ENCODE peak calls at places on chromosomes 6 and 20, in seven cellular contexts. X, J, G, E, C, I and T are unnamed samples.

GRCh38 chr6:2817778-2818443 is 23.8 kb downstream of the SERPINB1 start:
- DNase-seq in X (no peak), J (no peak), G (no peak), E (peak; percentile 61), C (no peak), I (no peak), T (no peak)

GRCh38 chr6:135280375-135281136 is 99.4 kb downstream of the MYB start:
- DNase-seq in X (no peak), J (no peak), G (peak; percentile 28), E (peak; percentile 70), C (no peak), I (peak; percentile 24), T (no peak)

GRCh38 chr20:43915209-43916072 is 789 bp downstream of the TOX2 start:
- DNase-seq in X (peak; percentile 19), J (peak; percentile 43), G (no peak), E (peak; percentile 23), C (no peak), I (no peak), T (no peak)

GRCh38 chr20:50325215-50325614 is 134.6 kb downstream of the CEBPB start:
- DNase-seq in X (no peak), J (no peak), G (no peak), E (no peak), C (peak; percentile 2), I (no peak), T (no peak)

GRCh38 chr6:167113047-167113446 is 9.8 kb upstream of the CCR6 start:
- DNase-seq in X (no peak), J (no peak), G (no peak), E (no peak), C (no peak), I (no peak), T (no peak)

GRCh38 chr6:26065952-26066380 is 21.3 kb upstream of the HFE start:
- DNase-seq in X (peak; percentile 33), J (peak; percentile 44), G (peak; percentile 73), E (peak; percentile 82), C (no peak), I (peak; percentile 77), T (no peak)

GRCh38 chr20:18431206-18431605 is 35.6 kb downstream of the DZANK1 start:
- DNase-seq in X (no peak), J (no peak), G (no peak), E (no peak), C (no peak), I (no peak), T (no peak)

GRCh38 chr6:27433714-27434113 is 39.2 kb downstream of the ZNF184 start:
- DNase-seq in X (no peak), J (no peak), G (no peak), E (no peak), C (no peak), I (no peak), T (no peak)

GRCh38 chr6:111015656-111016190 is 33.9 kb downstream of the RPF2 start:
- DNase-seq in X (no peak), J (no peak), G (no peak), E (no peak), C (no peak), I (no peak), T (no peak)

GRCh38 chr6:115613488-115613887 is 447.2 kb downstream of the FRK start:
- DNase-seq in X (no peak), J (no peak), G (peak; percentile 91), E (peak; percentile 94), C (no peak), I (no peak), T (no peak)

GRCh38 chr20:407953-408842 is at the start of gene RBCK1:
- DNase-seq in X (peak; percentile 72), J (peak; percentile 77), G (peak; percentile 77), E (peak; percentile 72), C (peak; percentile 16), I (peak; percentile 69), T (peak; percentile 89)

GRCh38 chr6:154786144-154786868 is 53.1 kb downstream of the SCAF8 start:
- DNase-seq in X (no peak), J (no peak), G (no peak), E (no peak), C (no peak), I (no peak), T (no peak)

GRCh38 chr6:136763716-136764521 is 28.4 kb downstream of the MAP3K5 start:
- DNase-seq in X (no peak), J (no peak), G (no peak), E (no peak), C (no peak), I (no peak), T (no peak)

GRCh38 chr6:26349964-26350857 is 14.8 kb upstream of the BTN3A2 start:
- DNase-seq in X (no peak), J (no peak), G (no peak), E (no peak), C (no peak), I (no peak), T (no peak)

GRCh38 chr6:160348552-160349441 is 619 bp downstream of the SLC22A3 start:
- DNase-seq in X (peak; percentile 36), J (peak; percentile 55), G (peak; percentile 9), E (no peak), C (no peak), I (no peak), T (peak; percentile 31)

GRCh38 chr6:8588176-8588575 is 152.8 kb upstream of the SLC35B3 start:
- DNase-seq in X (no peak), J (no peak), G (no peak), E (no peak), C (no peak), I (no peak), T (no peak)

GRCh38 chr6:8589941-8590676 is 154.8 kb upstream of the SLC35B3 start:
- DNase-seq in X (no peak), J (peak; percentile 12), G (no peak), E (no peak), C (no peak), I (no peak), T (no peak)
- TF ChIP-seq CTCF in X (peak; percentile 22), J (no peak), G (no peak), E (no peak), C (no peak), I (no peak), T (no peak)

GRCh38 chr20:53382263-53382844 is 211.3 kb downstream of the ZNF217 start:
- DNase-seq in X (no peak), J (no peak), G (no peak), E (no peak), C (no peak), I (no peak), T (no peak)

GRCh38 chr20:53386186-53386681 is 207.4 kb downstream of the ZNF217 start:
- DNase-seq in X (no peak), J (no peak), G (no peak), E (no peak), C (no peak), I (no peak), T (no peak)

GRCh38 chr20:53376021-53376420 is 217.6 kb downstream of the ZNF217 start:
- DNase-seq in X (no peak), J (no peak), G (no peak), E (no peak), C (no peak), I (no peak), T (no peak)

GRCh38 chr20:53384392-53384791 is 209.2 kb downstream of the ZNF217 start:
- DNase-seq in X (no peak), J (no peak), G (no peak), E (no peak), C (no peak), I (no peak), T (no peak)

DNA sequence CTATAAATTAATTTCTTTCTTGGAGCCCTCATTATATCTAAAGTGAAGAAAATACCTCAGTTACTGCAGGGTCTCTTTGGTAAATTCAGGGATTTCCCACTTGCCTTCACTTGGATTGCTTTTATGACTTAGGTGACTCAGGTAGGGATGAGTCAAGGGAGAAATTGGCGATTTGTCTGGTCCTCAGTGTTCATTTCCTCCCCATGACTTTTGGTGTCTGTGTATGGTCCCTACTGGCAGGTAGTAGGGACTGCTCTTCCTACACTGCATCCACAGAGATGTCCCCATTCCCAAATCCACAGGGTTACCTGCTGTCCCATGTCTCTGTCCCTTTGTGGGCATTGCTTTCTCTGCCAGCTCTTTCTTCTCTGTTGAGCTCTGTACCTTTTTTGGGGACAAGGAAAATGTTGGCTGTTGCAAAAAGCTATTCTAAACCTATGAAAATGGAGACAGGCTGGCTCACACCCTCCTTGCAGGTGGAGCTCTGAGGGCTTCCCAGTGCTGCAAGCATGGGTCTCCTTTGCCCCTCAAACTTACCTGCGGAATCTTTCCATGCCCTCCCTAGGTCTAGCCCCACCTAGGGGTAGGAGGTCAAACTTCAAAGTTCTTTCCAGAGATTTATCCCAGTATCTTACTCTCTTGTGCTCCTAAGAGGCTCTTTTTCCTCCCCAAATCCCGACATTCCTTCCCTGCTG is 211.9 kb downstream of the ZNF217 start:
- DNase-seq in X (no peak), J (no peak), G (no peak), E (no peak), C (no peak), I (no peak), T (no peak)
- TF ChIP-seq CTCF in X (peak; percentile 21), J (no peak), G (no peak), E (no peak), C (no peak), I (no peak), T (peak; percentile 51)

GRCh38 chr6:125779924-125780539 is 10.7 kb upstream of the NCOA7 start:
- DNase-seq in X (peak; percentile 87), J (peak; percentile 83), G (peak; percentile 81), E (peak; percentile 92), C (peak; percentile 47), I (peak; percentile 93), T (peak; percentile 52)

GRCh38 chr6:125784365-125784764 is 6.4 kb upstream of the NCOA7 start:
- DNase-seq in X (no peak), J (no peak), G (peak; percentile 22), E (peak; percentile 66), C (no peak), I (no peak), T (no peak)

GRCh38 chr6:125781307-125781868 is 9.4 kb upstream of the NCOA7 start:
- DNase-seq in X (no peak), J (no peak), G (peak; percentile 11), E (peak; percentile 47), C (no peak), I (no peak), T (no peak)

GRCh38 chr6:125780540-125781306 is 10.0 kb upstream of the NCOA7 start:
- DNase-seq in X (peak; percentile 29), J (peak; percentile 39), G (peak; percentile 51), E (peak; percentile 78), C (no peak), I (peak; percentile 57), T (no peak)
- TF ChIP-seq CTCF in X (no peak), J (no peak), G (no peak), E (no peak), C (no peak), I (no peak), T (no peak)

GRCh38 chr20:16368645-16369292 is 204.5 kb downstream of the KIF16B start:
- DNase-seq in X (no peak), J (no peak), G (peak; percentile 12), E (peak; percentile 78), C (no peak), I (no peak), T (no peak)
- TF ChIP-seq CTCF in X (no peak), J (no peak), G (no peak), E (no peak), C (no peak), I (no peak), T (no peak)